ENCODE peak calls at places on chromosomes 5 and 9, in four cellular contexts. G, W, T and D are unnamed samples.

GRCh38 chr9:113673726-113674125 is 202.4 kb upstream of the ZNF618 start:
- DNase-seq in G (no peak), W (no peak), T (no peak), D (no peak)

GRCh38 chr5:61933787-61934626 is 372.0 kb upstream of the KIF2A start:
- DNase-seq in G (no peak), W (peak; percentile 76), T (no peak), D (peak; percentile 53)

GRCh38 chr9:115121140-115121710 is 3.3 kb upstream of the TNC start:
- DNase-seq in G (no peak), W (no peak), T (no peak), D (no peak)

GRCh38 chr5:146731909-146732659 is 146.5 kb downstream of the PPP2R2B start:
- DNase-seq in G (no peak), W (peak; percentile 60), T (no peak), D (no peak)

GRCh38 chr9:86352440-86353106 is 1.6 kb downstream of the TUT7 start:
- DNase-seq in G (no peak), W (no peak), T (no peak), D (no peak)

GRCh38 chr9:128104171-128104618 is 23.3 kb downstream of the PTGES2 start:
- DNase-seq in G (no peak), W (no peak), T (peak; percentile 48), D (no peak)

GRCh38 chr5:62578540-62578939 is at the start of gene LRRC70:
- DNase-seq in G (no peak), W (peak; percentile 27), T (no peak), D (no peak)

GRCh38 chr5:157215826-157216167 is 35.2 kb downstream of the ITK start:
- DNase-seq in G (no peak), W (no peak), T (no peak), D (no peak)

GRCh38 chr5:87109749-87110148 is 157.9 kb upstream of the RASA1 start:
- DNase-seq in G (no peak), W (no peak), T (no peak), D (no peak)

GRCh38 chr9:121133104-121133816 is 58.5 kb downstream of the CNTRL start:
- DNase-seq in G (peak; percentile 62), W (peak; percentile 4), T (peak; percentile 79), D (no peak)

GRCh38 chr5:19035816-19036215 is 952.2 kb downstream of the CDH18 start:
- DNase-seq in G (no peak), W (no peak), T (no peak), D (no peak)

GRCh38 chr5:90685425-90686022 is 126.9 kb downstream of the ADGRV1 start:
- DNase-seq in G (no peak), W (no peak), T (no peak), D (no peak)

GRCh38 chr9:114889802-114890224 is 40.6 kb downstream of the TNFSF8 start:
- DNase-seq in G (no peak), W (no peak), T (no peak), D (no peak)

GRCh38 chr9:116115731-116116353 is 37.7 kb upstream of the PAPPA start:
- DNase-seq in G (no peak), W (no peak), T (no peak), D (no peak)

DNA sequence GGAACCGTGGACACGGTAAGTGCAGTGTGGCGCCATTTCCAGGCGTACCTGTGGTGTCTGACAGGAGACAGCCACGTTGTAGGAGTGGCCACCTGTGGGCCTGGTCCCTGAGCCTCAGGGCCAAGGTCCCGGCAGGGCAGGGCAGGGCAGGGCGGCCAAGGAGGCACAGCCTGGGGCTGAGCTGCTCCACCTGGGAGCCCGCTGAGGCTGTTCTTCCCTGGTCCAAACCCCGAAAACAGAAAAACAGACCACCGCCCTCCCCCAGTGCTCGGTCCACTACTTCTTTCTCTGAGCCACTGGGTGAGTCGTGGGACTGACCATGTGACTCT is 8.6 kb downstream of the PMPCA start:
- DNase-seq in G (no peak), W (no peak), T (no peak), D (no peak)
- H3K9me3 ChIP-seq in G (no peaks in the 10 kb centered on the region), W (no peaks in the 10 kb centered on the region), T (no peaks in the 10 kb centered on the region), D (no peaks in the 10 kb centered on the region)

GRCh38 chr5:95283022-95283615 is 1.8 kb downstream of the MCTP1 start:
- DNase-seq in G (no peak), W (no peak), T (no peak), D (no peak)
- H3K4me3 ChIP-seq in G (no peak overlapping the region), W (peak overlapping the region; percentile 82), T (no peak overlapping the region), D (no peak overlapping the region)

GRCh38 chr5:154196955-154197652 is 6.6 kb downstream of the GALNT10 start:
- DNase-seq in G (no peak), W (peak; percentile 51), T (no peak), D (peak; percentile 27)
- TF ChIP-seq CTCF in G (no peak), W (peak; percentile 48), T (peak; percentile 12), D (peak; percentile 73)

GRCh38 chr5:25573691-25574090 is 928.9 kb upstream of the CDH10 start:
- DNase-seq in G (no peak), W (no peak), T (no peak), D (no peak)
- H3K9me3 ChIP-seq in G (no peaks in the 10 kb centered on the region), W (no peaks in the 10 kb centered on the region), T (no peaks in the 10 kb centered on the region), D (peaks cover 3% of the 10 kb centered on the region)

GRCh38 chr9:110399983-110400382 is 62.3 kb upstream of the TXNDC8 start:
- DNase-seq in G (no peak), W (no peak), T (no peak), D (no peak)
- H3K4me3 ChIP-seq in G (no peak overlapping the region), W (no peak overlapping the region), T (no peak overlapping the region), D (no peak overlapping the region)